ENCODE peak calls at places on chromosomes 6 and 20, in five cellular contexts. A is psoas muscle, O is upper lobe of right lung, J is heart right ventricle, Q is uterus. D is an unnamed sample.

GRCh38 chr6:33746651-33747100 is at the start of gene IP6K3:
- DNase-seq in A (peak), O (no peak), J (peak), Q (peak), D (peak)

GRCh38 chr20:32251470-32251869 is 26.0 kb upstream of the KIF3B start:
- DNase-seq in A (no peak), O (no peak), J (no peak), Q (no peak), D (no peak)

GRCh38 chr20:10707070-10707469 is 33.3 kb upstream of the JAG1 start:
- DNase-seq in A (no peak), O (no peak), J (no peak), Q (no peak), D (no peak)

GRCh38 chr6:27901801-27902200 is 10.4 kb downstream of the OR2B2 start:
- DNase-seq in A (no peak), O (no peak), J (no peak), Q (no peak), D (no peak)

GRCh38 chr6:48419992-48420391 is 309.0 kb upstream of the PTCHD4 start:
- DNase-seq in A (no peak), O (no peak), J (no peak), Q (no peak), D (no peak)

GRCh38 chr6:20946037-20946436 is 411.8 kb downstream of the CDKAL1 start:
- DNase-seq in A (no peak), O (no peak), J (no peak), Q (no peak), D (peak)

GRCh38 chr6:145454006-145454405 is 281.3 kb downstream of the EPM2A start:
- DNase-seq in A (no peak), O (no peak), J (no peak), Q (no peak), D (no peak)

GRCh38 chr6:9581155-9581554 is 833.7 kb downstream of the TFAP2A start:
- DNase-seq in A (no peak), O (no peak), J (no peak), Q (no peak), D (no peak)

GRCh38 chr6:137680678-137681346 is 186.2 kb upstream of the TNFAIP3 start:
- DNase-seq in A (no peak), O (no peak), J (no peak), Q (no peak), D (no peak)

GRCh38 chr20:57474816-57475215 is 50.1 kb downstream of the CTCFL start:
- DNase-seq in A (no peak), O (peak), J (no peak), Q (no peak), D (no peak)

GRCh38 chr20:43985121-43985520 is 70.5 kb downstream of the TOX2 start:
- DNase-seq in A (no peak), O (no peak), J (no peak), Q (no peak), D (no peak)

DNA sequence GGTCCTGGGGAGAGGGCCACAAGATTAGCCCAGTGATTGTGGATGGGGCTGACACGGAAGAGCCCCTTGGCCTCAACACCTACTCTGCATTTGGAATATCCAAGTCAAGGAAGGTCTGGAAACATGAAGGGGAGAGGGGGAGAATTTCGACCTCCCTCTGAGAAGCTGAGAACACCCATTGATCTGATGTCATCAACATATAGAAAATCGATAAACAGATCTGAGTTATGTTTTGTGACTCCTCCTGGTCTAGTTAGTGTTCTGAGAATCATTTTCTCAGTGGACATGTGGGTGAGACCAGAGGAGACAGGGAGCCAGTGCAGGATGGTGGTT is 108.0 kb downstream of the SLC22A3 start:
- DNase-seq in A (no peak), O (no peak), J (no peak), Q (no peak), D (no peak)
- TF ChIP-seq CTCF in A (no peak), O (peak), J (no peak), Q (no peak), D (peak)

GRCh38 chr6:107488174-107488874 is 1.6 kb upstream of the SOBP start:
- DNase-seq in A (no peak), O (no peak), J (no peak), Q (no peak), D (no peak)
- H3K4me3 ChIP-seq in A (peak), O (peak), J (peak), Q (peak), D (peak)

DNA sequence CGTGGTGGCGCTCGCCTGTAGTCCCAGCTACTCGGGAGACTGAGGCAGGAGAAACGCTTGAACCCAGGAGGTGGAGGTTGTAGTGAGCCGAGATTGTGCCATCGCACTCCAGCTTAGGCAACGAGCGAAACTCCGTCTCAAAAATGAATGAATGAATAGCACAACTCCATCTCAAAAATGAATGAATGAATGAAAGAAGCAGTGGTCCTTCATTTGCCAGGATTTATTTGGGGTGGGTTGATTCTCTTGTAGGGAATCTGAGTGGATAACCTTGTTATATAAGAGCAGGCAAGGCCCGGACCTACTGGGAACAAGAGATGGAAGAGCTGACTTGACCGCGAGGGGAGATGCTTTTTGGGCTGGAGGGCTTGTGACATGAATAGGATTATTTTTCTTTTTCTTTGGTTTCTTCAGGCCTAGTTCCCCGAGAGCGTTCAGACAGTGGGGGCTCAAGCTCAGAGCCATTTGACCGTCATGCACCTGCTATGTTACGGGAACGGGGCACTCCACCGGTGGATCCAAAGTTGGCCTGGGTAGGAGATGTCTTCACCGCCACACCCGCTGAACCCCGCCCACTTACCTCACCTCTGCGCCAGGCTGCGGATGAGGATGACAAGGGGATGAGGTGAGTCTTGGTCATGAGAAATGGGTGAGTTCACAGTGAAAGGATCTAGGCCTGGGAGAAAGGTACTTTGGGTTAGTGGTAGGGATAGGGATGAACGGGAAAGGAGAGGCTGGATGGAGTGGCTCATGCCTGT is 9.8 kb downstream of the PRRC2A start:
- DNase-seq in A (no peak), O (no peak), J (no peak), Q (no peak), D (no peak)
- TF ChIP-seq CTCF in A (no peak), O (no peak), J (no peak), Q (no peak), D (no peak)

GRCh38 chr6:41559655-41560439 is 13.7 kb downstream of the FOXP4 start:
- DNase-seq in A (no peak), O (no peak), J (no peak), Q (no peak), D (no peak)
- H3K4me3 ChIP-seq in A (peak), O (peak), J (peak), Q (no peak), D (no peak)

GRCh38 chr6:81969814-81970213 is 217.3 kb upstream of the TENT5A start:
- DNase-seq in A (no peak), O (no peak), J (no peak), Q (no peak), D (no peak)
- TF ChIP-seq CTCF in A (no peak), O (no peak), J (no peak), Q (no peak), D (no peak)

GRCh38 chr6:38282911-38283310 is 356.8 kb downstream of the BTBD9 start:
- DNase-seq in A (no peak), O (no peak), J (no peak), Q (no peak), D (no peak)
- H3K4me3 ChIP-seq in A (no peak), O (no peak), J (no peak), Q (no peak), D (no peak)

DNA sequence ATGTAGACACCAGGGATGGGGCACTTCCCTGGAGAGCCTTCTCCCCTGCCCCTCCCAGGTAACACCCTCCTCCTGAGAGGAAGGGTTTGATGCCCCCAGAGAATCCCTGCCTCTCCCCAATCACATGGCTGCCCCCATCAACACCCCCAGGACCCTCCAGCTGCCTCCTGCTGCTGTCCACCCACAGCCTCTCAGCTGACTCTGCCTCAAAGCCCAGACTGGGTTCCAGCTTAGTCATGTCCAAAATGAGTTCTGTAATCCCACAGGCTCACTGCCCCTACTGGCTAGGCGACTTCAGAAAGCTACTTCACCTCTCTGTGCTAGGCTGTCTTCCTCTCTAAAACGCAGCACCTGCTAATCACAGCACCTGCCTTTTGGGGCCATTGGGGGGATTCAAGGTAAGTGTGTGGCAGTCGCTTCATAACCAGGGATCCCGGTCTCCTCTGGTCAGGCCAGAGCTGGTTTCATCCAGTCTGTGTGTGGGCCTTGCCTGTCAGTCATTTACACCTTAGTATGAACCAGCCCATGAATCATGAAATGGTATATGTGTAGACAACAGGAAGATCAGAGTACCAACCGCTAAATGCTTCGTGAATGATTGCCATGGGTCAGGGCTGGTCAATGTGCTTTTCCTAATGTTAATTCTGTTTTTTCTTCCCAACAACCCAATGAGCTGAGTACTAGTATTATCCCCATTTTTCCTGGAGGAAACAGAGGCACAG is 40.4 kb downstream of the TFEB start:
- DNase-seq in A (no peak), O (no peak), J (no peak), Q (no peak), D (peak)
- TF ChIP-seq CTCF in A (no peak), O (no peak), J (no peak), Q (no peak), D (no peak)

DNA sequence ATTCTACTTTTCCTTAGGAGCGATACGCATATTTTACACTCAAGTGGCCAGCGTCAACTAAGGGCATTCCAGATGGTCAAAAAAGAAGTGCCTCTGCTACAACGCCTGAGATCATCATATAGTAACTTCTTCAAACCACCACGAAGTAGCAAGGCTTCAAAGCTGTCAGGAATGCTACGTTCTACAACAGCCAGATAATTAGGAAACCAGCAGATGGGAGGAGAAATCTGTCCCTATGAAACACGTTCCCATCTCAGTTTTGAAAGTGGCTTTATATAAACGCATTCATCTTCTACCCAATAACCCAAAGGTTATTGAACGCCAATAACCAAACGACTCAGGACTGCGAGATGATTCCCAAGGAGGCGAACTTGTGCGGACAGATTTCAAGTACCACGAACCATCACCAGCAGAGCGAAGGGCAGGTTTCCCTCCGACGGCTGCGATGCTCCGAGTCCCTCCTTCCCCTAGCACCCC is 1.2 kb downstream of the ABHD12 start:
- DNase-seq in A (no peak), O (no peak), J (no peak), Q (no peak), D (peak)
- H3K4me3 ChIP-seq in A (peak), O (peak), J (peak), Q (peak), D (peak)

GRCh38 chr6:22883061-22883717 is 313.8 kb downstream of the HDGFL1 start:
- DNase-seq in A (no peak), O (no peak), J (no peak), Q (no peak), D (no peak)
- TF ChIP-seq CTCF in A (no peak), O (no peak), J (no peak), Q (no peak), D (no peak)

DNA sequence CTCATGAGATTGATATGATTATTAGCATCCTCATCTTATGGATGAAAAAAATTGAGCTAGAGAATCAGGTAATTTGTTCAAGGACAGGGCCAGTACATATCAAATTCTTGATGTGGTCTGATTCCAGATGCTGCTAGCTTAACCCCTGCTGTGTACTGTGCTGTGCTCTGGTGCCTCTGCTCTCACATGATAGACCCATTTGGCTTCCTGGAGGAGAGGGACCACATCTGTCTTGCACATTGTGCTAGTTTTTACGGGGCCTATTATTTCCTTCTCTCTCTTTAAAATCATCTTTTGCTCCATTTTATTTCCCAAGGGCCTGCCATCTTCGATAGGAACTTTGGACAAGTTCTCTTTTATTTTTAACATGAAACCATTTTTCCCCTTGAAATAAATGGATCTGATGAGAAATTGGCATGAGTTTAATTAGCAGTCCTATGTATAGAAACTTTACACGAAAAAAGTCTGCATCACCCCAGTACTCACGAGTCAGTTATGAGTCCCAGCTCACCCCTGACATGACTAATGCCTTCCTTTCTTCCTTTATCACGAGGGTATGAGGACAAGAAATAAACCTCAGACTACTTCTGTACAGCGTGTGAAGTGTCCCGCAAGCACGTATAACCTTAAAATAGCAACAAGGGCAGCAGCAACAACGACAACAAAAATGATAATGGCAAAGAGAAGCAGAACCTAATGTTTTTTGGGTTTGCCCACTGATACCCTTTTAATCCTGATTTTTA is 26.5 kb downstream of the CD109 start:
- DNase-seq in A (no peak), O (no peak), J (no peak), Q (no peak), D (peak)
- H3K4me3 ChIP-seq in A (no peak), O (no peak), J (no peak), Q (no peak), D (no peak)

D was measured in foreskin fibroblast.